ENCODE peak calls at places on chromosomes 13 and 19, in five cellular contexts. X is A549, N is SK-N-SH, J is K562, M is GM12878. V is an unnamed sample.

GRCh38 chr19:2989236-2989946 is 12.0 kb downstream of the TLE6 start:
- DNase-seq in X (no peak), J (no peak), M (no peak), N (no peak), V (no peak)

GRCh38 chr19:5926641-5927438 is 12.8 kb downstream of the CAPS start:
- DNase-seq in X (no peak), J (no peak), N (peak; percentile 83), M (no peak), V (no peak)

GRCh38 chr13:111322916-111323331 is 2.5 kb downstream of the TEX29 start:
- DNase-seq in J (no peak), N (no peak), X (no peak), M (no peak), V (no peak)

GRCh38 chr19:19170053-19170945 is at the start of gene MEF2B:
- DNase-seq in N (peak; percentile 96), J (peak; percentile 98), X (no peak), M (no peak), V (peak; percentile 80)

GRCh38 chr13:84651288-84651687 is 769.0 kb upstream of the SLITRK1 start:
- DNase-seq in J (no peak), N (no peak), X (no peak), M (no peak), V (peak; percentile 33)

GRCh38 chr19:47156861-47157454 is 26.3 kb downstream of the SAE1 start:
- DNase-seq in M (peak; percentile 24), J (no peak), X (no peak), N (no peak), V (no peak)

GRCh38 chr19:38152461-38153379 is 71.3 kb downstream of the DPF1 start:
- DNase-seq in M (no peak), N (peak; percentile 78), X (no peak), J (peak; percentile 74), V (no peak)

GRCh38 chr19:5466814-5467291 is 11.6 kb downstream of the ZNRF4 start:
- DNase-seq in J (no peak), X (no peak), M (no peak), N (peak; percentile 89), V (no peak)

GRCh38 chr19:38653028-38653571 is 5.7 kb downstream of the ACTN4 start:
- DNase-seq in X (no peak), N (no peak), J (no peak), M (no peak), V (peak; percentile 85)

GRCh38 chr19:42088471-42089190 is 12.7 kb downstream of the ZNF574 start:
- DNase-seq in J (no peak), N (no peak), M (no peak), X (no peak), V (no peak)

GRCh38 chr13:45674908-45675307 is 27.2 kb upstream of the CBY2 start:
- DNase-seq in J (no peak), N (peak; percentile 24), M (no peak), X (no peak), V (no peak)

GRCh38 chr19:10074153-10074552 is 12.0 kb upstream of the SHFL start:
- DNase-seq in X (no peak), N (no peak), M (no peak), J (peak; percentile 79), V (peak; percentile 60)

GRCh38 chr19:1173160-1173844 is 766 bp downstream of the SBNO2 start:
- DNase-seq in X (no peak), M (no peak), J (peak; percentile 51), N (peak; percentile 67), V (no peak)

GRCh38 chr19:14333101-14333871 is 48.0 kb upstream of the ADGRE5 start:
- DNase-seq in M (no peak), N (peak; percentile 45), J (no peak), X (peak; percentile 73), V (no peak)

GRCh38 chr19:47438793-47439220 is 19.5 kb upstream of the MEIS3 start:
- DNase-seq in N (no peak), J (no peak), X (no peak), M (no peak), V (no peak)

GRCh38 chr13:109274188-109274821 is 512.1 kb downstream of the IRS2 start:
- DNase-seq in N (no peak), J (no peak), M (no peak), X (no peak), V (no peak)

GRCh38 chr13:30659980-30660379 is 42.3 kb downstream of the USPL1 start:
- DNase-seq in J (no peak), M (no peak), X (no peak), N (no peak), V (no peak)

GRCh38 chr19:14954071-14954655 is 12.9 kb downstream of the OR7C2 start:
- DNase-seq in N (no peak), J (peak; percentile 75), X (no peak), M (no peak), V (no peak)

GRCh38 chr19:18203408-18203862 is 407 bp downstream of the RAB3A start:
- DNase-seq in N (peak; percentile 69), J (no peak), M (no peak), X (no peak), V (no peak)

GRCh38 chr19:54551950-54552912 is 21.4 kb upstream of the LILRA2 start:
- DNase-seq in N (no peak), X (no peak), J (no peak), M (peak; percentile 40), V (no peak)

GRCh38 chr19:38247734-38248268 is 8.4 kb downstream of the PPP1R14A start:
- DNase-seq in M (no peak), N (no peak), X (no peak), J (no peak), V (peak; percentile 80)

GRCh38 chr19:19059837-19060611 is 3.8 kb upstream of the SLC25A42 start:
- DNase-seq in J (peak; percentile 94), M (no peak), X (no peak), N (no peak), V (no peak)

GRCh38 chr13:61685683-61686013 is 270.0 kb upstream of the PCDH20 start:
- DNase-seq in J (no peak), X (no peak), N (peak; percentile 11), M (no peak), V (peak; percentile 34)

GRCh38 chr13:100527644-100528043 is 60.9 kb downstream of the GGACT start:
- DNase-seq in N (no peak), M (no peak), J (no peak), X (no peak), V (no peak)
- TF ChIP-seq SMC3 in N (no peak), M (no peak), J (no peak), X (no peak), V (no peak)

DNA sequence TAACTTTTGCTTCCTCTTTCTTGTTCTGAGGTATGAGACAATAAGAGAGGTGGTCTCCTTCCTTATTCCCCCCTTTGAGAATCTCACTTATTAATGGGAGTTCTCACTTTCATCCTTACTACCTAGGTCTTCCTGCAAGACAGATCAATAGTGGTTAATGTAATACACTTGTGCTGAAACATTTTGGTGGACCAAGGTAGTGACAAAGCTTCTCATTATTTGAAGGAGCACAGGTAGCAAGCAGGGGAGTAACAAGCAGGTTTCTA is 17.9 kb downstream of the ZNF700 start:
- DNase-seq in J (no peak), X (no peak), M (no peak), N (no peak), V (no peak)
- TF ChIP-seq CHD2 in J (no peak), X (no peak), M (no peak), N (no peak), V (no peak)

GRCh38 chr13:93716623-93717022 is 490.0 kb downstream of the GPC6 start:
- DNase-seq in X (no peak), N (no peak), J (no peak), M (no peak), V (no peak)

GRCh38 chr13:93714171-93714570 is 487.6 kb downstream of the GPC6 start:
- DNase-seq in N (no peak), X (no peak), M (no peak), J (no peak), V (no peak)

GRCh38 chr13:93721483-93721882 is 494.9 kb downstream of the GPC6 start:
- DNase-seq in J (no peak), N (no peak), M (no peak), X (no peak), V (no peak)

GRCh38 chr13:93715866-93716265 is 489.3 kb downstream of the GPC6 start:
- DNase-seq in N (no peak), J (no peak), M (no peak), X (no peak), V (no peak)
- TF ChIP-seq SMC3 in N (no peak), J (no peak), M (no peak), X (no peak), V (no peak)

DNA sequence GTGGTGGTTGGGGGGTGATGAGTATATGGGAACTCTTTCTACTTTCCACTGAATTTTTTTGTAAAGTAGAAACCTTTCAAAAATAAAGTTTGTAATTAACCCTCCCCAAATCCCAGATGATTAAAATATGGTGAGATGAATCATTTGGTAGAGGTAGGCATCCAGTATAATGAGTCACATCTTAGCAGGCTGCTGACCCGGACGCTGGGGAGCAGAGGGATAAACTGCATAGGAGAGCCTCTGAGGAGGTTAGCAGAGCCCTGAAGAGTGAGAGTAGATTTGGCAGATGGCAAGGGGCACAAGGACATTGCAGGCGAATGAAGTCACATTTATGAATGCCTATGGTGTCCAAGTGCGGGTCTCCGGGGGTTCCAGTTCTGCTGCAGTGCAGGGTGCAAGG is 293.8 kb downstream of the FGF9 start:
- DNase-seq in M (no peak), N (no peak), J (no peak), X (no peak), V (no peak)
- TF ChIP-seq CHD2 in M (no peak), N (no peak), J (no peak), X (no peak), V (no peak)